ENCODE peak calls at places on chromosomes 7 and 10, in four cellular contexts. One of them, this sample, is unnamed.

GRCh38 chr7:123216825-123217224 is 17.1 kb upstream of the SLC13A1 start:
- DNase-seq in psoas muscle: no peak
- DNase-seq in AG10803: no peak
- DNase-seq in transverse colon: no peak
- DNase-seq in this sample: no peak

GRCh38 chr10:34655286-34656170 is 159.6 kb downstream of the PARD3 start:
- DNase-seq in transverse colon: peak; percentile 56
- DNase-seq in AG10803: peak; percentile 75
- DNase-seq in psoas muscle: no peak
- DNase-seq in this sample: peak; percentile 67

GRCh38 chr10:132637477-132638129 is 100.0 kb downstream of the INPP5A start:
- DNase-seq in transverse colon: no peak
- DNase-seq in psoas muscle: peak; percentile 21
- DNase-seq in AG10803: peak; percentile 68
- DNase-seq in this sample: peak; percentile 62

GRCh38 chr10:21975378-21975990 is 28.0 kb downstream of the DNAJC1 start:
- DNase-seq in transverse colon: no peak
- DNase-seq in psoas muscle: no peak
- DNase-seq in AG10803: peak; percentile 29
- DNase-seq in this sample: no peak

GRCh38 chr10:110498087-110498981 is 627 bp downstream of the DUSP5 start:
- DNase-seq in AG10803: peak; percentile 70
- DNase-seq in psoas muscle: peak; percentile 72
- DNase-seq in transverse colon: peak; percentile 52
- DNase-seq in this sample: peak; percentile 67

GRCh38 chr10:123472606-123473005 is 193.5 kb upstream of the GPR26 start:
- DNase-seq in transverse colon: no peak
- DNase-seq in psoas muscle: no peak
- DNase-seq in AG10803: no peak
- DNase-seq in this sample: no peak

GRCh38 chr10:117537904-117538524 is 4.5 kb upstream of the EMX2 start:
- DNase-seq in psoas muscle: no peak
- DNase-seq in transverse colon: no peak
- DNase-seq in AG10803: peak; percentile 68
- DNase-seq in this sample: no peak

GRCh38 chr10:5532618-5533097 is 7.9 kb downstream of the CALML3 start:
- DNase-seq in transverse colon: peak; percentile 6
- DNase-seq in psoas muscle: no peak
- DNase-seq in AG10803: no peak
- DNase-seq in this sample: no peak

GRCh38 chr10:123682477-123682876 is 16.3 kb downstream of the GPR26 start:
- DNase-seq in AG10803: peak; percentile 25
- DNase-seq in transverse colon: no peak
- DNase-seq in psoas muscle: no peak
- DNase-seq in this sample: no peak

GRCh38 chr10:63636812-63637211 is 115.6 kb downstream of the REEP3 start:
- DNase-seq in AG10803: no peak
- DNase-seq in transverse colon: no peak
- DNase-seq in psoas muscle: no peak
- DNase-seq in this sample: no peak

GRCh38 chr10:21873198-21873597 is 130.3 kb downstream of the DNAJC1 start:
- DNase-seq in psoas muscle: no peak
- DNase-seq in transverse colon: no peak
- DNase-seq in AG10803: no peak
- DNase-seq in this sample: no peak

GRCh38 chr10:72038458-72039001 is 49.8 kb downstream of the SPOCK2 start:
- DNase-seq in transverse colon: no peak
- DNase-seq in psoas muscle: no peak
- DNase-seq in AG10803: peak; percentile 76
- DNase-seq in this sample: peak; percentile 48

GRCh38 chr10:28619465-28619864 is 57.9 kb upstream of the BAMBI start:
- DNase-seq in transverse colon: no peak
- DNase-seq in AG10803: no peak
- DNase-seq in psoas muscle: no peak
- DNase-seq in this sample: no peak

GRCh38 chr10:124453965-124454610 is 4.3 kb upstream of the NKX1-2 start:
- DNase-seq in AG10803: no peak
- DNase-seq in transverse colon: no peak
- DNase-seq in psoas muscle: no peak
- DNase-seq in this sample: no peak

GRCh38 chr7:3267928-3268690 is 32.9 kb upstream of the SDK1 start:
- DNase-seq in transverse colon: no peak
- DNase-seq in psoas muscle: no peak
- DNase-seq in AG10803: no peak
- DNase-seq in this sample: no peak

GRCh38 chr7:46547044-46547443 is 626.0 kb upstream of the IGFBP3 start:
- DNase-seq in psoas muscle: no peak
- DNase-seq in transverse colon: no peak
- DNase-seq in AG10803: no peak
- DNase-seq in this sample: no peak

GRCh38 chr10:113426181-113426837 is 126.5 kb upstream of the HABP2 start:
- DNase-seq in transverse colon: no peak
- DNase-seq in psoas muscle: no peak
- DNase-seq in AG10803: no peak
- DNase-seq in this sample: no peak

GRCh38 chr10:125232841-125233240 is 72.5 kb upstream of the CTBP2 start:
- DNase-seq in transverse colon: no peak
- DNase-seq in AG10803: no peak
- DNase-seq in psoas muscle: no peak
- DNase-seq in this sample: no peak

GRCh38 chr10:69911571-69912528 is 110.1 kb downstream of the COL13A1 start:
- DNase-seq in AG10803: peak; percentile 64
- DNase-seq in psoas muscle: peak; percentile 66
- DNase-seq in transverse colon: no peak
- DNase-seq in this sample: no peak

GRCh38 chr10:52316005-52316404 is 1.9 kb downstream of the DKK1 start:
- DNase-seq in psoas muscle: no peak
- DNase-seq in AG10803: peak; percentile 20
- DNase-seq in transverse colon: no peak
- DNase-seq in this sample: peak; percentile 48

GRCh38 chr7:77831953-77832352 is 33.4 kb downstream of the PHTF2 start:
- DNase-seq in psoas muscle: no peak
- DNase-seq in AG10803: no peak
- DNase-seq in transverse colon: no peak
- DNase-seq in this sample: no peak

GRCh38 chr10:79104264-79104954 is 35.6 kb downstream of the ZMIZ1 start:
- DNase-seq in AG10803: peak; percentile 52
- DNase-seq in psoas muscle: peak; percentile 78
- DNase-seq in transverse colon: no peak
- DNase-seq in this sample: peak; percentile 63

GRCh38 chr7:101690061-101690460 is 61.0 kb upstream of the MYL10 start:
- DNase-seq in AG10803: peak; percentile 12
- DNase-seq in transverse colon: peak; percentile 75
- DNase-seq in psoas muscle: no peak
- DNase-seq in this sample: no peak

GRCh38 chr7:1474736-1475135 is 15.5 kb upstream of the MICALL2 start:
- DNase-seq in AG10803: peak; percentile 5
- DNase-seq in psoas muscle: no peak
- DNase-seq in transverse colon: no peak
- DNase-seq in this sample: no peak

GRCh38 chr7:43552122-43552521 is 30.8 kb upstream of the STK17A start:
- DNase-seq in psoas muscle: no peak
- DNase-seq in transverse colon: no peak
- DNase-seq in AG10803: no peak
- DNase-seq in this sample: no peak

GRCh38 chr10:109961181-109962001 is 38.1 kb upstream of the XPNPEP1 start:
- DNase-seq in psoas muscle: no peak
- DNase-seq in transverse colon: no peak
- DNase-seq in AG10803: no peak
- DNase-seq in this sample: no peak

GRCh38 chr7:2258661-2259365 is 16.8 kb downstream of the NUDT1 start:
- DNase-seq in transverse colon: no peak
- DNase-seq in AG10803: no peak
- DNase-seq in psoas muscle: no peak
- DNase-seq in this sample: no peak

GRCh38 chr10:128881086-128881485 is 586.0 kb upstream of the MGMT start:
- DNase-seq in transverse colon: no peak
- DNase-seq in psoas muscle: no peak
- DNase-seq in AG10803: no peak
- DNase-seq in this sample: no peak

DNA sequence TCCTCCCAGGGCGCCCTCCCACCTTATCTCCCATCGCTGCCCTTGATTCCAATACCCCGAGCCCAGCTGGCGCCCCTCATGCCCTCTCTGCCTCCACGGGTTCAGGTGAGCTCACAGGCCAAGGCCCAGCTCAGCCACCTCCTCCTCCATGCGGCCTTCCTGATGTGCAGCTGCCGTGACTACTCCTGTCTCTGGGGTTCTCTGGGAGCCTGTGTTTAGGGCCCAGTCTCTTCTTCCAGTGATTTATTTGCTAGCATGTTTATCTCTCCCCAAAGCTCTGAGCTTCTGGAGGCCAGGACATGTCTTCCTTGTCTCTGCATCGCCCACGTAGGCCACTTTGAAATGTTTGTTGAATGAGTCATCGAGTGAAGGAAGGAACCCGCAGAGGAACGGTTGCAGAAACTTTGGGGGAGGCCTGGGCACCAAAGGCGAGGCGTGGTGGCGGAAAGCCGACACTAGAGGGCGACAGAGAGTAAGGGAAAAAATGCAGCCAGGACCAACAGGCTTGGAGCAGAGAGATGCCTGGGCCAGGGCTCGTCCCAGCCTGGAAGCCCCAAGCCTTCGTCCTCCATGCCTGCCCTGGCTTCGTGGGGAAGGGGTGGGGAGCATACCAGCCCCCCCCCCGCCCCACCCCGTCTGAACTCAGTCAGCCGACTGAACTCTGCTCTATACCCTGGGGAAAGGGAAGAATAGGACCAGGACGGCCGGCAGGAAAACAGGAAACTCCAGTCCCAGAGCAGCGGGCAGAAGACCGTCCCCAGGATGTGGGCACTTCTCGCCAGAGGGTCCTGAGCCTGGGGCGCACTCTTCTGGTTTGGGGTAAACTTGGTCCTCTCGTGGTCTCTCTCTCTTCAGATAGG is 10.9 kb upstream of the HSPB1 start:
- DNase-seq in transverse colon: peak; percentile 92
- DNase-seq in AG10803: peak; percentile 98
- DNase-seq in psoas muscle: peak; percentile 96
- DNase-seq in this sample: peak; percentile 97
- TF ChIP-seq CTCF in transverse colon: peak; percentile 99
- TF ChIP-seq CTCF in AG10803: peak; percentile 96
- TF ChIP-seq CTCF in psoas muscle: peak; percentile 99
- TF ChIP-seq CTCF in this sample: peak; percentile 99

GRCh38 chr7:52021343-52021742 is 704.7 kb upstream of the COBL start:
- DNase-seq in AG10803: no peak
- DNase-seq in psoas muscle: no peak
- DNase-seq in transverse colon: no peak
- DNase-seq in this sample: no peak

GRCh38 chr7:52017802-52018679 is 701.4 kb upstream of the COBL start:
- DNase-seq in AG10803: no peak
- DNase-seq in psoas muscle: no peak
- DNase-seq in transverse colon: peak; percentile 20
- DNase-seq in this sample: no peak

GRCh38 chr7:52018680-52019054 is 702.1 kb upstream of the COBL start:
- DNase-seq in psoas muscle: no peak
- DNase-seq in AG10803: no peak
- DNase-seq in transverse colon: no peak
- DNase-seq in this sample: no peak
- TF ChIP-seq CTCF in psoas muscle: no peak
- TF ChIP-seq CTCF in AG10803: no peak
- TF ChIP-seq CTCF in transverse colon: no peak
- TF ChIP-seq CTCF in this sample: no peak

DNA sequence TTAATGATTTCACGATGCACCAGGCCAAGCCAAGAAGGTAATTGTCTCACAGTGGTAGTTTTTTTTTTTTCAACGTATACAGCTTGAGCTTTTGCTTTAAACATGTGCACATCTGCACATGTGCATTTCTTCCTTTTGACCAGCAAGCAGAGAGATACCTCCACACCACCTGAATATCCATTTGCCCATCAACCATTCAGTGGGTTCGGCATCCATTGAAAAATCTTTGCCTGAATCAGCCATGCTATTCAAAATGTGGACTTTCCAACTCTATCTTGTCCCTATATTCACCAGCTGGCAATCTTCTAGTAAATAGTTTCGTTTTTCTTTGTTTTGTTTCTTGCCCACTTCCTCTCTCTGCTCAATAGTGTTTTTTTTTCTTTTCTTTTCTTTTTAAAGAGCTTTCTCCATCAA is 7.7 kb upstream of the TRA2A start:
- DNase-seq in psoas muscle: no peak
- DNase-seq in transverse colon: no peak
- DNase-seq in AG10803: no peak
- DNase-seq in this sample: no peak
- TF ChIP-seq CTCF in psoas muscle: no peak
- TF ChIP-seq CTCF in transverse colon: no peak
- TF ChIP-seq CTCF in AG10803: no peak
- TF ChIP-seq CTCF in this sample: no peak

GRCh38 chr10:33418309-33418708 is 83.8 kb upstream of the NRP1 start:
- DNase-seq in psoas muscle: no peak
- DNase-seq in transverse colon: no peak
- DNase-seq in AG10803: no peak
- DNase-seq in this sample: no peak

GRCh38 chr10:33416209-33416608 is 81.7 kb upstream of the NRP1 start:
- DNase-seq in AG10803: no peak
- DNase-seq in psoas muscle: no peak
- DNase-seq in transverse colon: no peak
- DNase-seq in this sample: no peak

GRCh38 chr10:33422779-33423520 is 88.5 kb upstream of the NRP1 start:
- DNase-seq in transverse colon: no peak
- DNase-seq in psoas muscle: no peak
- DNase-seq in AG10803: peak; percentile 64
- DNase-seq in this sample: no peak

GRCh38 chr10:33416691-33417090 is 82.2 kb upstream of the NRP1 start:
- DNase-seq in psoas muscle: no peak
- DNase-seq in transverse colon: no peak
- DNase-seq in AG10803: no peak
- DNase-seq in this sample: no peak

DNA sequence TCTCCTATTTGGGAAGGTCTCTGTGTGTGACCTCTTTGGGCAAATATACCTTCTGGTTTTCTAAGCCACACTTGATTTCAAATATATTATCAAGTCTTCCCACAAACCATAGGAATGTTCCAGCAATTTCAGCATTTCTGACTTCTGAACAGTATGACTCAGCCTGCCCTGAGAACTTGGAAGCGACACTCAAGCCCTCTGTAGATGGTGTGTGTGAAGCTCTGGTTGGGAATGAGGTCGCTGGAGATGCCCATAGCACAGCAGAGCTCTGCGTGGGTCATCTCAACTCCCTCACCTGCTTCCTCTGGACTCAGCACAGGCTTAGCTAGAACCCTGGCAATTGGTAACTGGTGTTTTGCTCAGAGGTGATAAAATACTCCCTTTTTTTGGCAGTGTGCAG is 87.3 kb upstream of the NRP1 start:
- DNase-seq in transverse colon: no peak
- DNase-seq in psoas muscle: no peak
- DNase-seq in AG10803: peak; percentile 95
- DNase-seq in this sample: peak; percentile 86
- TF ChIP-seq CTCF in transverse colon: no peak
- TF ChIP-seq CTCF in psoas muscle: no peak
- TF ChIP-seq CTCF in AG10803: no peak
- TF ChIP-seq CTCF in this sample: no peak

GRCh38 chr10:119675483-119676170 is 24.4 kb downstream of the BAG3 start:
- DNase-seq in psoas muscle: no peak
- DNase-seq in transverse colon: no peak
- DNase-seq in AG10803: no peak
- DNase-seq in this sample: no peak
- TF ChIP-seq CTCF in psoas muscle: no peak
- TF ChIP-seq CTCF in transverse colon: no peak
- TF ChIP-seq CTCF in AG10803: no peak
- TF ChIP-seq CTCF in this sample: no peak

GRCh38 chr7:28615091-28615490 is 202.8 kb downstream of the CREB5 start:
- DNase-seq in psoas muscle: no peak
- DNase-seq in AG10803: no peak
- DNase-seq in transverse colon: no peak
- DNase-seq in this sample: no peak
- TF ChIP-seq CTCF in psoas muscle: peak; percentile 23
- TF ChIP-seq CTCF in AG10803: peak; percentile 40
- TF ChIP-seq CTCF in transverse colon: no peak
- TF ChIP-seq CTCF in this sample: peak; percentile 9